ENCODE peak calls at places on chromosome 1, in seven cellular contexts. Y is activated T-cell treated with anti-CD3 and anti-CD28 coated beads for 24 hours; M is stimulated activated CD4-positive, alpha-beta T cell treated with anti-CD3 and anti-CD28 coated beads, Interleukin-2, amount 100 ng/mL, for 4 hours; T is NCI-H524 treated with DMSO at 0.1 percent for 48 hours; X is bronchial epithelial cell; E is endothelial cell; H is nephron progenitor cell. C is an unnamed sample.

GRCh38 chr1:214271174-214271858 is 9.6 kb upstream of the SMYD2 start:
- DNase-seq in M (no peak), X (no peak), E (no peak), T (no peak), Y (no peak), H (peak), C (peak)

GRCh38 chr1:7299329-7299799 is 471.7 kb upstream of the VAMP3 start:
- DNase-seq in T (no peak), Y (no peak), X (peak), H (no peak), E (no peak), M (no peak), C (no peak)

GRCh38 chr1:2635271-2636010 is 2.6 kb upstream of the MMEL1 start:
- DNase-seq in M (no peak), Y (no peak), E (no peak), H (no peak), X (no peak), T (no peak), C (no peak)

GRCh38 chr1:183247066-183247465 is 61.0 kb downstream of the LAMC2 start:
- DNase-seq in Y (no peak), E (no peak), T (no peak), H (no peak), M (no peak), X (no peak), C (no peak)

GRCh38 chr1:234730542-234731370 is 120.8 kb upstream of the IRF2BP2 start:
- DNase-seq in T (no peak), M (peak), X (no peak), E (no peak), H (no peak), Y (peak), C (peak)

GRCh38 chr1:151991663-151992344 is 1.9 kb downstream of the S100A10 start:
- DNase-seq in M (no peak), Y (no peak), T (no peak), H (no peak), X (no peak), E (no peak), C (no peak)

GRCh38 chr1:162538815-162539431 is 22.6 kb upstream of the UAP1 start:
- DNase-seq in Y (no peak), X (peak), H (no peak), M (no peak), T (no peak), E (no peak), C (no peak)

GRCh38 chr1:3409737-3410434 is 44.6 kb upstream of the ARHGEF16 start:
- DNase-seq in Y (no peak), X (no peak), E (peak), H (peak), M (no peak), T (no peak), C (no peak)

GRCh38 chr1:110421159-110421777 is 13.8 kb upstream of the LAMTOR5 start:
- DNase-seq in H (no peak), Y (no peak), T (no peak), E (no peak), X (peak), M (no peak), C (no peak)

GRCh38 chr1:23624440-23624839 is 65.1 kb upstream of the ID3 start:
- DNase-seq in M (peak), H (no peak), E (no peak), T (no peak), Y (peak), X (no peak), C (no peak)

GRCh38 chr1:116982319-116983004 is 19.1 kb upstream of the CD101 start:
- DNase-seq in M (no peak), X (no peak), Y (no peak), T (no peak), H (no peak), E (no peak), C (no peak)

GRCh38 chr1:101282314-101283087 is 45.7 kb downstream of the S1PR1 start:
- DNase-seq in E (no peak), Y (no peak), X (no peak), T (no peak), M (no peak), H (no peak), C (no peak)

GRCh38 chr1:29646161-29646775 is 409.9 kb downstream of the PTPRU start:
- DNase-seq in T (no peak), Y (no peak), E (peak), H (no peak), M (no peak), X (no peak), C (no peak)

GRCh38 chr1:211583011-211583995 is 4.3 kb upstream of the SLC30A1 start:
- DNase-seq in M (no peak), T (no peak), H (no peak), E (no peak), Y (no peak), X (no peak), C (peak)